ENCODE peak calls at places on chromosomes 11 and 22, in five cellular contexts. One of them, this sample, is unnamed. For H3K4me1, the result is how much of the 10 kb centered on the place peaks cover.

GRCh38 chr11:1573077-1573846 is 1.2 kb upstream of the DUSP8 start:
- DNase-seq in hepatocyte: no peak
- DNase-seq in GM23248: no peak
- DNase-seq in PC-3: no peak
- DNase-seq in neural progenitor cell: no peak
- DNase-seq in this sample: no peak

GRCh38 chr22:20268350-20269012 is 363 bp upstream of the RTN4R start:
- DNase-seq in hepatocyte: peak
- DNase-seq in GM23248: peak
- DNase-seq in PC-3: peak
- DNase-seq in neural progenitor cell: peak
- DNase-seq in this sample: peak

GRCh38 chr22:25833091-25833490 is 91.1 kb downstream of the MYO18B start:
- DNase-seq in hepatocyte: no peak
- DNase-seq in GM23248: no peak
- DNase-seq in PC-3: no peak
- DNase-seq in neural progenitor cell: no peak
- DNase-seq in this sample: no peak

GRCh38 chr11:46352063-46352841 is 5.0 kb downstream of the DGKZ start:
- DNase-seq in hepatocyte: peak
- DNase-seq in GM23248: peak
- DNase-seq in PC-3: peak
- DNase-seq in neural progenitor cell: peak
- DNase-seq in this sample: no peak

GRCh38 chr11:36372101-36372767 is 76.1 kb downstream of the PRR5L start:
- DNase-seq in hepatocyte: no peak
- DNase-seq in GM23248: peak
- DNase-seq in PC-3: peak
- DNase-seq in neural progenitor cell: no peak
- DNase-seq in this sample: no peak

GRCh38 chr22:48567213-48567975 is 1260.3 kb downstream of the BRD1 start:
- DNase-seq in hepatocyte: no peak
- DNase-seq in GM23248: peak
- DNase-seq in PC-3: no peak
- DNase-seq in neural progenitor cell: no peak
- DNase-seq in this sample: no peak

GRCh38 chr22:50584106-50585096 is 1.8 kb upstream of the CHKB start:
- DNase-seq in hepatocyte: no peak
- DNase-seq in GM23248: no peak
- DNase-seq in PC-3: no peak
- DNase-seq in neural progenitor cell: no peak
- DNase-seq in this sample: no peak

GRCh38 chr11:20477418-20478090 is 90.0 kb downstream of the PRMT3 start:
- DNase-seq in hepatocyte: no peak
- DNase-seq in GM23248: no peak
- DNase-seq in PC-3: peak
- DNase-seq in neural progenitor cell: no peak
- DNase-seq in this sample: no peak

GRCh38 chr22:26806445-26807170 is 149.2 kb downstream of the MIAT start:
- DNase-seq in hepatocyte: no peak
- DNase-seq in GM23248: no peak
- DNase-seq in PC-3: no peak
- DNase-seq in neural progenitor cell: no peak
- DNase-seq in this sample: no peak

GRCh38 chr22:45580703-45581381 is 78.2 kb downstream of the FBLN1 start:
- DNase-seq in hepatocyte: peak
- DNase-seq in GM23248: no peak
- DNase-seq in PC-3: no peak
- DNase-seq in neural progenitor cell: no peak
- DNase-seq in this sample: no peak

DNA sequence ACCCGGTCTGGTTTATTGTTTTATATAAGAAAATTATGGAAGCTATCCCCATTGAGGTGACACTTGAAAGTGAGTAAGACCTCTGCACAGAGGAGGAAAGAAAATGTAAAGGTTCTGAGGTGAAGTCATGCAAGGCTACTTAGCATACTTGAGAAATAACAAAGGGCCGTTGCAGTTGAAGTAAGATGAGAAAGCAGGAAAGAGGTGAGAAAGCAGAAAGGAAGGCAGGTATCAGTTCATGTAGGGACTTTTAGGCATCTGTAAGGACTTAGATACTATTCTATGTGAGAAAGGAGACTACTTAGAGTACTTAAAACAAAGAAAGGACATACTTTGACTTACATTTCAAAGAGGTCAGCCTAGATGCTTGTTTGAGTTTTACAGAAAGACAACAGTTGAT is 84.7 kb downstream of the CASP12 start:
- DNase-seq in hepatocyte: no peak
- DNase-seq in GM23248: no peak
- DNase-seq in PC-3: no peak
- DNase-seq in neural progenitor cell: no peak
- DNase-seq in this sample: no peak
- H3K4me1 ChIP-seq in hepatocyte: under half
- H3K4me1 ChIP-seq in GM23248: under half
- H3K4me1 ChIP-seq in PC-3: under half
- H3K4me1 ChIP-seq in neural progenitor cell: under half
- H3K4me1 ChIP-seq in this sample: under half

DNA sequence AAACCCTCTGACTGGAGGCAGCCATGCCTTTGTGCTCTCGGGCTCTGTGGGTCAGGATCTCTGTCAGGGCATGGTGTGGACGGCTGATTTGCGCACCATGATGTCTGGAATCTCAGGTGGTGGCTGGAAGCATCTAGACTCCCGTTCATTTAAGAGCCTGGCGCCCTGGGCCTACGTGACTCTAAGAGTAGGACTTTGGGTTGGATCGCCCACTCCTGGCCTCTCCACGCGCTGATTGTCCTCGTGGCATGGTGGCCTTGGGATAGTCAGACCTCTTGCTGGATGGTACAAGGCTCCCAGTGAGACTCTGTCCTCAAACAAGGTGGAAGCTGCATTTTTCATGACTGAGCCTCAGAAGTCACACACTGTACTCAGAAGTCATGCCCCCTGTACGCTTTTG is 224.3 kb downstream of the TBC1D22A start:
- DNase-seq in hepatocyte: no peak
- DNase-seq in GM23248: no peak
- DNase-seq in PC-3: no peak
- DNase-seq in neural progenitor cell: no peak
- DNase-seq in this sample: no peak
- H3K4me2 ChIP-seq in hepatocyte: no peak
- H3K4me2 ChIP-seq in GM23248: no peak
- H3K4me2 ChIP-seq in PC-3: no peak
- H3K4me2 ChIP-seq in neural progenitor cell: no peak
- H3K4me2 ChIP-seq in this sample: no peak

GRCh38 chr11:63558459-63559157 is 4.6 kb downstream of the PLAAT2 start:
- DNase-seq in hepatocyte: peak
- DNase-seq in GM23248: no peak
- DNase-seq in PC-3: no peak
- DNase-seq in neural progenitor cell: no peak
- DNase-seq in this sample: no peak

GRCh38 chr11:63557548-63557947 is 5.6 kb downstream of the PLAAT2 start:
- DNase-seq in hepatocyte: no peak
- DNase-seq in GM23248: no peak
- DNase-seq in PC-3: no peak
- DNase-seq in neural progenitor cell: no peak
- DNase-seq in this sample: no peak

GRCh38 chr11:63563201-63564055 is at the start of gene PLAAT2:
- DNase-seq in hepatocyte: no peak
- DNase-seq in GM23248: no peak
- DNase-seq in PC-3: no peak
- DNase-seq in neural progenitor cell: no peak
- DNase-seq in this sample: peak

GRCh38 chr11:63564056-63564784 is 1.0 kb upstream of the PLAAT2 start:
- DNase-seq in hepatocyte: peak
- DNase-seq in GM23248: no peak
- DNase-seq in PC-3: no peak
- DNase-seq in neural progenitor cell: no peak
- DNase-seq in this sample: peak

GRCh38 chr11:63560506-63561179 is 2.5 kb downstream of the PLAAT2 start:
- DNase-seq in hepatocyte: no peak
- DNase-seq in GM23248: no peak
- DNase-seq in PC-3: peak
- DNase-seq in neural progenitor cell: no peak
- DNase-seq in this sample: no peak
- TF ChIP-seq EZH2phosphoT487 in hepatocyte: no peak
- TF ChIP-seq EZH2phosphoT487 in GM23248: no peak
- TF ChIP-seq EZH2phosphoT487 in PC-3: no peak
- TF ChIP-seq EZH2phosphoT487 in neural progenitor cell: no peak
- TF ChIP-seq EZH2phosphoT487 in this sample: no peak

DNA sequence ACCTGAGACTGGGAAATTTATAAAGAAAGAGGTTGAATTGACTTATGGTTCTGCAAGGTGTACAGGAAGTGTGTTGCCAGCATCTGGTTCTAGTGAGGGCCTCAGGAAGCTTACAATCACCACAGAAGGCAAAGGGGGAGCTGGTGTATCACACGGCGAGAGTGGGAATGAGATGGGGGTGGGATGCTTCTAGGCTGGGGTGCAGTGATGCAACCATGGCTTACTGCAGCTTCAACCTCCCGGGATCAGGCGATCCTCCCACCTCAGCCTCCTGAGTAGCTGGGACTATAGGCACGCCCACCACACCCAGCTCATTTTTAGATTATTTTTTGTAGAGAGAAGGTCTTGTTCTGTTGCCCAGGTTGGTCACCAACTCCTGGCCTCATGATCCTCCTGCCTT is 61.0 kb downstream of the C22orf31 start:
- DNase-seq in hepatocyte: no peak
- DNase-seq in GM23248: no peak
- DNase-seq in PC-3: no peak
- DNase-seq in neural progenitor cell: no peak
- DNase-seq in this sample: no peak
- H3K4me1 ChIP-seq in hepatocyte: under half
- H3K4me1 ChIP-seq in GM23248: under half
- H3K4me1 ChIP-seq in PC-3: under half
- H3K4me1 ChIP-seq in neural progenitor cell: under half
- H3K4me1 ChIP-seq in this sample: under half

GRCh38 chr11:62444271-62444833 is 25.5 kb downstream of the SCGB1A1 start:
- DNase-seq in hepatocyte: no peak
- DNase-seq in GM23248: peak
- DNase-seq in PC-3: no peak
- DNase-seq in neural progenitor cell: peak
- DNase-seq in this sample: no peak
- H3K4me2 ChIP-seq in hepatocyte: peak
- H3K4me2 ChIP-seq in GM23248: peak
- H3K4me2 ChIP-seq in PC-3: peak
- H3K4me2 ChIP-seq in neural progenitor cell: peak
- H3K4me2 ChIP-seq in this sample: peak